ENCODE peak calls at places on chromosomes 2 and 18, in seven cellular contexts. T is upper lobe of right lung, U is WTC11, E is upper lobe of left lung, K is right atrium auricular region, G is GM10248, W is neural crest cell. X is an unnamed sample.

GRCh38 chr2:7725132-7725849 is 808.1 kb downstream of the RNF144A start:
- DNase-seq in K (no peak), W (no peak), G (no peak), E (no peak), T (no peak), U (no peak), X (no peak)

GRCh38 chr18:79525556-79526467 is 130.1 kb downstream of the NFATC1 start:
- DNase-seq in K (peak; percentile 70), T (peak; percentile 69), G (no peak), W (no peak), E (peak; percentile 83), U (no peak), X (no peak)

GRCh38 chr2:96832751-96833507 is 10.9 kb downstream of the ANKRD23 start:
- DNase-seq in E (no peak), K (peak; percentile 71), W (peak; percentile 67), G (no peak), U (peak; percentile 77), T (peak; percentile 82), X (peak; percentile 86)

GRCh38 chr2:188676012-188676405 is 298.2 kb upstream of the COL3A1 start:
- DNase-seq in K (no peak), W (no peak), E (no peak), G (no peak), T (no peak), U (no peak), X (no peak)

GRCh38 chr2:26692814-26693286 is 328 bp downstream of the KCNK3 start:
- DNase-seq in G (no peak), K (no peak), E (peak; percentile 85), T (no peak), U (peak; percentile 63), W (no peak), X (no peak)

GRCh38 chr2:143994936-143995335 is 525.0 kb downstream of the ZEB2 start:
- DNase-seq in T (no peak), K (no peak), W (no peak), E (no peak), U (no peak), G (no peak), X (no peak)

GRCh38 chr2:119751706-119752105 is 8.0 kb upstream of the PTPN4 start:
- DNase-seq in G (no peak), E (no peak), W (no peak), U (no peak), T (no peak), K (no peak), X (no peak)

GRCh38 chr2:120860579-120860922 is 124.9 kb downstream of the GLI2 start:
- DNase-seq in U (no peak), K (no peak), E (no peak), G (no peak), T (peak; percentile 32), W (no peak), X (no peak)

GRCh38 chr2:158685646-158686045 is 109.5 kb upstream of the DAPL1 start:
- DNase-seq in G (no peak), W (no peak), U (no peak), E (no peak), T (no peak), K (no peak), X (no peak)

GRCh38 chr2:226531061-226531460 is 268.6 kb downstream of the IRS1 start:
- DNase-seq in W (no peak), U (no peak), T (no peak), E (no peak), G (no peak), K (no peak), X (no peak)

GRCh38 chr2:210172219-210172575 is 988 bp upstream of the KANSL1L start:
- DNase-seq in U (no peak), G (no peak), E (no peak), T (no peak), W (no peak), K (no peak), X (no peak)

GRCh38 chr2:136032192-136032591 is 46.8 kb upstream of the DARS1 start:
- DNase-seq in K (no peak), W (no peak), G (no peak), E (no peak), T (no peak), U (no peak), X (no peak)

GRCh38 chr2:113889471-113890252 is at the start of gene ACTR3:
- DNase-seq in U (peak; percentile 98), E (peak; percentile 97), G (peak; percentile 93), W (peak; percentile 100), T (peak; percentile 99), K (peak; percentile 97), X (peak; percentile 99)
- TF ChIP-seq CTCF in U (no peak), E (peak; percentile 8), G (no peak), W (no peak), T (no peak), K (no peak), X (no peak)

GRCh38 chr2:178109813-178110212 is 2.4 kb upstream of the RBM45 start:
- DNase-seq in G (peak; percentile 56), T (no peak), K (no peak), E (no peak), U (no peak), W (no peak), X (no peak)
- TF ChIP-seq CTCF in G (peak; percentile 52), T (peak; percentile 60), K (peak; percentile 67), E (peak; percentile 43), U (no peak), W (peak; percentile 72), X (peak; percentile 56)

GRCh38 chr2:230068658-230069080 is at the start of gene SLC16A14:
- DNase-seq in K (no peak), E (no peak), U (no peak), G (peak; percentile 20), W (peak; percentile 4), T (no peak), X (peak; percentile 27)
- TF ChIP-seq CTCF in K (no peak), E (no peak), U (no peak), G (peak; percentile 35), W (peak; percentile 40), T (peak; percentile 25), X (no peak)

GRCh38 chr2:60058781-60059180 is 494.7 kb downstream of the BCL11A start:
- DNase-seq in T (no peak), G (no peak), K (no peak), E (no peak), U (no peak), W (no peak), X (no peak)
- TF ChIP-seq CTCF in T (no peak), G (no peak), K (no peak), E (no peak), U (no peak), W (no peak), X (no peak)

DNA sequence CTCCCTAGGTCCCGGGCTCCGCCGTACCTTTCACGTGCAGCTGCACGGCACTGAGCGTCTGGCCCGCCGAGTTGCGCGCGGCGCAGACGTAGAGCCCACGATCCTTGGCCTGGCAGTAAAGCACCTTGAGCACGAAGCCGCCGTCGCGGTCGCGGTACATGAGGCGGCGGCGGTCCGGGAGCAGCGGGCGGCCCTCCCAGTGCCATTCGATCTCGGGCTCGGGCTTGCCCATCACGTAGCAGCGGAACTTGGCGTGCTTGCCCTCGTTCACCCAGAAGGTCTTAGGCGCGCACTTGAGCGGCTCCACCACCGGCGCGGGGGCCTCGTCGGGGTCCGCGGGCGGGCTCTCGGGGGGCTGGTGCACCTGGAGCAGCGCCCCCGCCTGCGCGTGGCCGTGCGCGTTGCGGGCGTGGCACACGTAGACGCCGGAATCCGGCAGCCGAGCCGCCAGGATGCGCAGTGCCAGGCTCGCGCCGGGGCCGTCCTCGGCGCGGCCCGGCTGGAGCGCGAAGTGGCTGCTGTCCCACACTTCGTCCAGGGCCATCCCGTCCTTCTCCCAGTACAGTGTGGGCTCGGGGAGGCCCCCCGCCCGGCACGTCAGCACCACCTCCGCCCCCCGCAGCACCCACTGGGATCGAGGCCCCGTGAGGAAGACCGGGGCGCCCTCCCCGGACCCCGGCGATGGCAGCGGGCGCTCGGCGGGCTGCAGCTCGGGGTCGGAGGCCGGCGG is 980 bp downstream of the OBSL1 start:
- DNase-seq in U (peak; percentile 44), E (peak; percentile 89), G (no peak), W (no peak), T (peak; percentile 71), K (no peak), X (peak; percentile 44)
- TF ChIP-seq CTCF in U (no peak), E (no peak), G (no peak), W (no peak), T (peak; percentile 7), K (peak; percentile 26), X (no peak)

GRCh38 chr2:235055891-235056516 is 104.2 kb downstream of the SH3BP4 start:
- DNase-seq in E (no peak), K (no peak), G (no peak), T (peak; percentile 62), U (peak; percentile 52), W (no peak), X (no peak)
- TF ChIP-seq CTCF in E (peak; percentile 65), K (peak; percentile 77), G (no peak), T (peak; percentile 59), U (peak; percentile 54), W (peak; percentile 54), X (no peak)

DNA sequence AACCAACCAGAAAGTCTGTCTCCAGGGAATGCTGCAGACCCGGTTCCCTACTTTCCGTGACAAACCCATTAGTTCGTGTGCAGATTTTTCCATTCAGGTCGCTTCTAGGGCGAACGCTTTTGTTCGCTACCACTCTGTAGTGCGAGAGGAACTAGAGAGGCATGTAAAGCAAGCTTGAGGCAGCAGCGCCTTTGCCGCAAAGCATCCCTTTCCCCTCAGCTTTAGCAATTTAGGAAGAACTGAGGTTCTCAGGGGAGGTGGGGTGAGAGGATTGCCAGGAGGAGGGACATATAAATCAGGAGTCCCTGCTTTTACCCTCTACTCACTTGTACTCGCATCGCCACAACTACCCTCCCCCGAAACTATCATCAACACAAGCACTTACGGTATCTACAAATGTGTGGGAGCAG is 753 bp upstream of the ZNF804A start:
- DNase-seq in G (peak; percentile 20), K (peak; percentile 58), T (no peak), W (peak; percentile 11), U (peak; percentile 23), E (no peak), X (peak; percentile 21)
- TF ChIP-seq CTCF in G (no peak), K (no peak), T (no peak), W (no peak), U (no peak), E (no peak), X (no peak)

GRCh38 chr18:45316127-45316526 is 299.1 kb upstream of the SLC14A2 start:
- DNase-seq in U (peak; percentile 35), T (no peak), G (no peak), W (no peak), K (no peak), E (no peak), X (no peak)
- TF ChIP-seq CTCF in U (no peak), T (no peak), G (no peak), W (no peak), K (no peak), E (no peak), X (peak; percentile 13)

GRCh38 chr18:5294618-5295230 is 802 bp downstream of the ZBTB14 start:
- DNase-seq in W (peak; percentile 46), G (no peak), U (peak; percentile 47), T (peak; percentile 86), E (peak; percentile 85), K (peak; percentile 65), X (peak; percentile 50)
- TF ChIP-seq CTCF in W (no peak), G (no peak), U (no peak), T (no peak), E (no peak), K (no peak), X (no peak)